ENCODE peak calls at places on chromosomes 11 and 22, in ten cellular contexts. C is A172; M is non-pigmented ciliary epithelial cell; A is activated CD4-positive, alpha-beta T cell treated with anti-CD3 and anti-CD28 coated beads, Interleukin-2, amount 50 U/mL, for 48 hours; O is RCC 7860; F is NCI-H460; K is T follicular helper cell; Z is stimulated activated CD4-positive, alpha-beta T cell treated with anti-CD3 and anti-CD28 coated beads, Interleukin-4, amount 100 ng/mL, for 1 hour; I is NCI-H524; J is colonic mucosa. L is an unnamed sample.
A peak's percentile ranks its signal among the peaks of the same experiment; 100 is the strongest.

GRCh38 chr11:30342736-30343166 is 19.8 kb downstream of the ARL14EP start:
- DNase-seq in C (no peak), M (no peak), A (no peak), O (no peak), F (no peak), K (no peak), Z (no peak), I (no peak), J (no peak), L (no peak)

GRCh38 chr11:35344990-35345655 is 74.2 kb downstream of the SLC1A2 start:
- DNase-seq in C (no peak), M (no peak), A (no peak), O (no peak), F (no peak), K (no peak), Z (no peak), I (no peak), J (no peak), L (no peak)

GRCh38 chr11:130523609-130524008 is 75.2 kb downstream of the ADAMTS15 start:
- DNase-seq in C (peak; percentile 41), M (no peak), A (no peak), O (no peak), F (no peak), K (no peak), Z (no peak), I (no peak), J (no peak), L (no peak)

GRCh38 chr11:69511358-69512015 is 30.0 kb downstream of the LINC01488 start:
- DNase-seq in C (no peak), M (peak; percentile 10), A (no peak), O (no peak), F (no peak), K (no peak), Z (no peak), I (no peak), J (no peak), L (no peak)

GRCh38 chr11:124738713-124739478 is 846 bp upstream of the NRGN start:
- DNase-seq in C (no peak), M (no peak), A (no peak), O (no peak), F (no peak), K (no peak), Z (no peak), I (no peak), J (no peak), L (no peak)

GRCh38 chr11:108872781-108873291 is 208.0 kb downstream of the DDX10 start:
- DNase-seq in C (peak; percentile 42), M (no peak), A (no peak), O (no peak), F (no peak), K (no peak), Z (no peak), I (no peak), J (no peak), L (no peak)

GRCh38 chr11:125923012-125923579 is 18.8 kb downstream of the DDX25 start:
- DNase-seq in C (peak; percentile 49), M (peak; percentile 32), A (peak; percentile 68), O (peak; percentile 47), F (peak; percentile 63), K (peak; percentile 38), Z (peak; percentile 43), I (peak; percentile 55), J (peak; percentile 78), L (peak; percentile 11)

GRCh38 chr11:32902089-32902665 is 9.6 kb downstream of the QSER1 start:
- DNase-seq in C (no peak), M (no peak), A (no peak), O (no peak), F (no peak), K (no peak), Z (no peak), I (no peak), J (no peak), L (no peak)

GRCh38 chr11:126080206-126080941 is 17.7 kb upstream of the CDON start:
- DNase-seq in C (peak; percentile 53), M (no peak), A (no peak), O (peak; percentile 37), F (no peak), K (no peak), Z (no peak), I (no peak), J (no peak), L (no peak)

GRCh38 chr11:64769283-64769682 is 9.1 kb downstream of the SF1 start:
- DNase-seq in C (no peak), M (no peak), A (no peak), O (no peak), F (no peak), K (no peak), Z (no peak), I (no peak), J (no peak), L (no peak)

GRCh38 chr22:30312053-30312452 is 14.7 kb downstream of the TBC1D10A start:
- DNase-seq in C (peak; percentile 93), M (no peak), A (no peak), O (peak; percentile 97), F (no peak), K (no peak), Z (no peak), I (no peak), J (no peak), L (no peak)

GRCh38 chr22:24502540-24502939 is 7.4 kb downstream of the UPB1 start:
- DNase-seq in C (no peak), M (no peak), A (no peak), O (no peak), F (no peak), K (no peak), Z (no peak), I (no peak), J (no peak), L (no peak)

GRCh38 chr11:57798905-57799559 is 37.4 kb downstream of the CTNND1 start:
- DNase-seq in C (peak; percentile 38), M (no peak), A (no peak), O (peak; percentile 46), F (no peak), K (no peak), Z (no peak), I (no peak), J (peak; percentile 87), L (no peak)

GRCh38 chr11:78350101-78350645 is 67.4 kb downstream of the GAB2 start:
- DNase-seq in C (peak; percentile 36), M (no peak), A (no peak), O (no peak), F (no peak), K (no peak), Z (no peak), I (no peak), J (peak; percentile 37), L (no peak)

GRCh38 chr11:10162222-10162621 is 131.8 kb downstream of the SBF2 start:
- DNase-seq in C (no peak), M (no peak), A (no peak), O (no peak), F (no peak), K (no peak), Z (no peak), I (no peak), J (no peak), L (no peak)

GRCh38 chr11:73384871-73385692 is 8.9 kb downstream of the RELT start:
- DNase-seq in C (no peak), M (no peak), A (no peak), O (no peak), F (no peak), K (no peak), Z (no peak), I (no peak), J (peak; percentile 50), L (no peak)

L was measured in NCI-H2171.